ENCODE peak calls at places on chromosomes 4 and X, in eight cellular contexts. G, S, Y, V, M, X, A and D are unnamed samples.
A peak's percentile ranks its signal among the peaks of the same experiment; 100 is the strongest.

GRCh38 chr4:31139767-31140166 is 419.6 kb downstream of the PCDH7 start:
- DNase-seq in G (no peak), S (no peak), Y (no peak), V (no peak), M (no peak), X (no peak), A (no peak), D (no peak)

GRCh38 chr4:3111461-3111860 is 37.0 kb downstream of the HTT start:
- DNase-seq in G (no peak), S (no peak), Y (peak; percentile 86), V (no peak), M (no peak), X (peak; percentile 71), A (no peak), D (no peak)

GRCh38 chr4:143406523-143406922 is 69.8 kb downstream of the GAB1 start:
- DNase-seq in G (peak; percentile 45), S (no peak), Y (peak; percentile 94), V (peak; percentile 55), M (peak; percentile 60), X (peak; percentile 80), A (peak; percentile 48), D (no peak)

GRCh38 chrX:13550346-13550745 is 19.1 kb upstream of the EGFL6 start:
- DNase-seq in G (no peak), S (no peak), Y (no peak), V (no peak), M (no peak), X (no peak), A (no peak), D (no peak)

GRCh38 chr4:145545538-145546224 is 64.0 kb downstream of the SMAD1 start:
- DNase-seq in G (peak; percentile 19), S (peak; percentile 41), Y (peak; percentile 100), V (peak; percentile 42), M (peak; percentile 61), X (peak; percentile 94), A (no peak), D (no peak)

GRCh38 chr4:98663226-98664006 is 5.0 kb upstream of the TSPAN5 start:
- DNase-seq in G (peak; percentile 21), S (no peak), Y (no peak), V (no peak), M (no peak), X (no peak), A (no peak), D (peak; percentile 47)

GRCh38 chr4:82777857-82778525 is 20.6 kb downstream of the SCD5 start:
- DNase-seq in G (no peak), S (no peak), Y (no peak), V (no peak), M (no peak), X (no peak), A (no peak), D (no peak)

GRCh38 chrX:41677661-41678060 is 11.1 kb upstream of the GPR34 start:
- DNase-seq in G (no peak), S (no peak), Y (no peak), V (no peak), M (no peak), X (peak; percentile 27), A (no peak), D (no peak)

GRCh38 chr4:80183196-80184052 is 13.9 kb upstream of the PRDM8 start:
- DNase-seq in G (peak; percentile 31), S (no peak), Y (no peak), V (no peak), M (no peak), X (peak; percentile 16), A (peak; percentile 54), D (peak; percentile 22)

GRCh38 chr4:151922811-151923210 is 162.0 kb upstream of the GATB start:
- DNase-seq in G (no peak), S (no peak), Y (no peak), V (no peak), M (no peak), X (no peak), A (no peak), D (no peak)

GRCh38 chrX:10631416-10632145 is 11.2 kb upstream of the MID1 start:
- DNase-seq in G (no peak), S (no peak), Y (no peak), V (no peak), M (no peak), X (no peak), A (no peak), D (no peak)

GRCh38 chr4:74032064-74032463 is 6.4 kb downstream of the CXCL3 start:
- DNase-seq in G (no peak), S (no peak), Y (peak; percentile 70), V (no peak), M (peak; percentile 60), X (peak; percentile 63), A (no peak), D (no peak)

GRCh38 chr4:80307774-80308465 is 27.6 kb upstream of the CFAP299 start:
- DNase-seq in G (no peak), S (no peak), Y (no peak), V (peak; percentile 37), M (no peak), X (peak; percentile 54), A (no peak), D (no peak)

GRCh38 chr4:69730002-69730401 is 30.4 kb downstream of the SULT1B1 start:
- DNase-seq in G (no peak), S (no peak), Y (peak; percentile 33), V (no peak), M (no peak), X (no peak), A (no peak), D (no peak)

GRCh38 chrX:150372280-150372679 is 9.2 kb downstream of the MAMLD1 start:
- DNase-seq in G (no peak), S (no peak), Y (no peak), V (no peak), M (no peak), X (no peak), A (no peak), D (no peak)

GRCh38 chr4:25378130-25378743 is 1.2 kb downstream of the ANAPC4 start:
- DNase-seq in G (no peak), S (no peak), Y (no peak), V (no peak), M (no peak), X (no peak), A (no peak), D (no peak)

GRCh38 chr4:13413719-13414437 is 70.3 kb downstream of the RAB28 start:
- DNase-seq in G (no peak), S (no peak), Y (no peak), V (no peak), M (no peak), X (peak; percentile 30), A (no peak), D (no peak)

GRCh38 chr4:187176261-187176910 is 452.7 kb upstream of the FAT1 start:
- DNase-seq in G (no peak), S (no peak), Y (no peak), V (no peak), M (no peak), X (no peak), A (no peak), D (no peak)

GRCh38 chr4:10075158-10075863 is 41.3 kb downstream of the WDR1 start:
- DNase-seq in G (no peak), S (no peak), Y (no peak), V (peak; percentile 16), M (peak; percentile 16), X (no peak), A (no peak), D (no peak)

GRCh38 chrX:1099146-1099770 is 113.2 kb downstream of the CRLF2 start:
- DNase-seq in G (no peak), S (no peak), Y (no peak), V (no peak), M (no peak), X (no peak), A (no peak), D (no peak)

GRCh38 chr4:176824645-176825366 is 32.1 kb upstream of the VEGFC start:
- DNase-seq in G (no peak), S (no peak), Y (no peak), V (peak; percentile 49), M (no peak), X (no peak), A (no peak), D (no peak)

GRCh38 chrX:44896566-44897186 is 23.7 kb downstream of the KDM6A start:
- DNase-seq in G (no peak), S (no peak), Y (no peak), V (no peak), M (no peak), X (no peak), A (no peak), D (no peak)
- H3K4me1 ChIP-seq in G (peaks cover 8% of the 10 kb centered on the region), S (peaks cover 3% of the 10 kb centered on the region), Y (no peaks in the 10 kb centered on the region), V (peaks cover 48% of the 10 kb centered on the region), M (peaks cover 5% of the 10 kb centered on the region), X (no peaks in the 10 kb centered on the region), A (no peaks in the 10 kb centered on the region), D (peaks cover 13% of the 10 kb centered on the region)

GRCh38 chr4:67403342-67403741 is 142.0 kb downstream of the CENPC start:
- DNase-seq in G (no peak), S (no peak), Y (no peak), V (no peak), M (no peak), X (peak; percentile 7), A (no peak), D (no peak)
- H3K27ac ChIP-seq in G (no peak overlapping the region), S (no peak overlapping the region), Y (no peak overlapping the region), V (no peak overlapping the region), M (no peak overlapping the region), X (no peak overlapping the region), A (no peak overlapping the region), D (no peak overlapping the region)

GRCh38 chr4:40305329-40306193 is 29.6 kb upstream of the CHRNA9 start:
- DNase-seq in G (peak; percentile 44), S (no peak), Y (no peak), V (no peak), M (no peak), X (no peak), A (no peak), D (no peak)
- H3K4me3 ChIP-seq in G (no peak overlapping the region), S (no peak overlapping the region), Y (no peak overlapping the region), V (no peak overlapping the region), M (no peak overlapping the region), X (no peak overlapping the region), A (no peak overlapping the region), D (no peak overlapping the region)

GRCh38 chrX:115013705-115014104 is 3.7 kb downstream of the IL13RA2 start:
- DNase-seq in G (no peak), S (no peak), Y (peak; percentile 4), V (no peak), M (no peak), X (peak; percentile 68), A (no peak), D (no peak)

DNA sequence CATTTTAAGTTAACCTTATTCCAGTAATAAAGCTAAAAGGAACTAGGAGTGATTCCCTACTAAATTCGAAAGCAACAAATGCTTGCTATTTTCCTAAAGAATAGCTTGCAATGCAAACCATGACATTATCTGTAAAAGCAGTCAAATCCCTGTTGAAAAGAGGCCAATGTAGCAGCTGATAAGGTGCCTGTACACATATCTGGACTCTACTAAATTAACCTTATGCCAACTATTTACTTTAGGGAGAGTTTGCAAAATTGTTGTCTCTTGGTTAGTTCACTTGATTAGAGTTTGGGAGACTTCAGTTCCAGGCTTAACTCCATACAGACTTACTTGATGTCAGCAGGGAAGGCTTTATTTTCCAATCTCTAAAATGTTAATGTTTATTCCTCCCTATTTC is 6.0 kb downstream of the IL13RA2 start:
- DNase-seq in G (no peak), S (no peak), Y (no peak), V (no peak), M (no peak), X (no peak), A (no peak), D (no peak)
- H3K4me1 ChIP-seq in G (no peaks in the 10 kb centered on the region), S (no peaks in the 10 kb centered on the region), Y (no peaks in the 10 kb centered on the region), V (no peaks in the 10 kb centered on the region), M (no peaks in the 10 kb centered on the region), X (no peaks in the 10 kb centered on the region), A (no peaks in the 10 kb centered on the region), D (no peaks in the 10 kb centered on the region)